ENCODE peak calls at places on chromosome 1, in six cellular contexts. P is K562, I is GM23248, Z is IMR-90, M is mesenchymal stem cell, J is PC-3. H is an unnamed sample.

GRCh38 chr1:204920511-204920910 is 49.8 kb downstream of the NFASC start:
- DNase-seq in P (no peak), I (no peak), Z (no peak), M (no peak), J (no peak), H (no peak)

GRCh38 chr1:33762099-33762830 is 101.6 kb upstream of the HMGB4 start:
- DNase-seq in P (no peak), I (peak; percentile 73), Z (peak; percentile 20), M (no peak), J (no peak), H (no peak)

GRCh38 chr1:97252076-97252475 is 530.5 kb downstream of the PTBP2 start:
- DNase-seq in P (no peak), I (peak; percentile 91), Z (peak; percentile 81), M (peak; percentile 51), J (peak; percentile 20), H (no peak)

GRCh38 chr1:113058861-113059441 is 14.0 kb upstream of the LRIG2 start:
- DNase-seq in P (no peak), I (no peak), Z (no peak), M (peak; percentile 54), J (no peak), H (peak; percentile 72)

GRCh38 chr1:204350265-204350664 is 9.5 kb downstream of the PLEKHA6 start:
- DNase-seq in P (no peak), I (no peak), Z (no peak), M (no peak), J (no peak), H (no peak)

GRCh38 chr1:116834605-116835004 is 75.1 kb upstream of the PTGFRN start:
- DNase-seq in P (no peak), I (no peak), Z (no peak), M (no peak), J (no peak), H (no peak)

GRCh38 chr1:15501208-15502032 is 22.6 kb downstream of the CASP9 start:
- DNase-seq in P (peak; percentile 81), I (peak; percentile 80), Z (peak; percentile 49), M (peak; percentile 57), J (peak; percentile 71), H (peak; percentile 55)

GRCh38 chr1:225882699-225883615 is 777 bp upstream of the TMEM63A start:
- DNase-seq in P (peak; percentile 64), I (peak; percentile 77), Z (peak; percentile 23), M (peak; percentile 66), J (peak; percentile 59), H (peak; percentile 62)

GRCh38 chr1:93616221-93616995 is 65.2 kb downstream of the BCAR3 start:
- DNase-seq in P (no peak), I (peak; percentile 60), Z (no peak), M (no peak), J (peak; percentile 23), H (no peak)

GRCh38 chr1:198629610-198630009 is 9.2 kb upstream of the PTPRC start:
- DNase-seq in P (no peak), I (no peak), Z (no peak), M (no peak), J (no peak), H (no peak)

GRCh38 chr1:172941945-172942344 is 108.8 kb downstream of the TNFSF18 start:
- DNase-seq in P (no peak), I (peak; percentile 32), Z (peak; percentile 41), M (no peak), J (no peak), H (no peak)

GRCh38 chr1:50981741-50982140 is 11.7 kb downstream of the CDKN2C start:
- DNase-seq in P (no peak), I (no peak), Z (no peak), M (no peak), J (no peak), H (no peak)

GRCh38 chr1:177511036-177511435 is 340.3 kb downstream of the BRINP2 start:
- DNase-seq in P (no peak), I (peak; percentile 10), Z (no peak), M (no peak), J (peak; percentile 34), H (peak; percentile 8)

GRCh38 chr1:28971980-28972771 is 57.8 kb downstream of the EPB41 start:
- DNase-seq in P (no peak), I (peak; percentile 95), Z (peak; percentile 96), M (peak; percentile 87), J (peak; percentile 94), H (peak; percentile 53)

GRCh38 chr1:199687321-199687720 is 340.2 kb upstream of the NR5A2 start:
- DNase-seq in P (no peak), I (peak; percentile 76), Z (peak; percentile 44), M (peak; percentile 58), J (peak; percentile 11), H (peak; percentile 58)

GRCh38 chr1:58786184-58786926 is 2.5 kb upstream of the JUN start:
- DNase-seq in P (no peak), I (peak; percentile 45), Z (peak; percentile 54), M (peak; percentile 43), J (no peak), H (peak; percentile 49)

GRCh38 chr1:2822621-2823145 is 21.2 kb upstream of the TTC34 start:
- DNase-seq in P (no peak), I (no peak), Z (no peak), M (no peak), J (no peak), H (no peak)

GRCh38 chr1:63746129-63746864 is 27.5 kb upstream of the ROR1 start:
- DNase-seq in P (no peak), I (peak; percentile 42), Z (peak; percentile 95), M (peak; percentile 45), J (peak; percentile 93), H (peak; percentile 99)

GRCh38 chr1:219100059-219100458 is 73.6 kb upstream of the LYPLAL1 start:
- DNase-seq in P (no peak), I (no peak), Z (no peak), M (no peak), J (no peak), H (no peak)

DNA sequence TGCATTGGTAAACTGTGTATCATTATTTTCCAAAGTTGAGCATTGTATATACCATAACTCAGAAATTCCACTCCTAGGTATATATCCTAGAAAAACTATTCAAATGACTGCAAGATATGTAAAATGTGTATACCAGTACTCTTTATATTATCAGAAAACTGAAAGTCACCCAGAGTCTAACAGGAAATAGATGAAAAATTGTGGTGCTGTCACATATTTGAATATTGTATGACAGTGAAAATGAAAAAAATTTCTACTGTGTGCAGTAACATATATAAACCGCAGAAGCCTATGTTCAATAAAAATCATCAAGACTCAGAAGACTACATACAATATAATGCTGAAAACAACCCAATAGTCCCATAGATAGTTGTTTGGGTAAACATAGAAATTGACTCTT is 74.4 kb upstream of the LYPLAL1 start:
- DNase-seq in P (no peak), I (no peak), Z (no peak), M (no peak), J (no peak), H (no peak)
- H2AFZ ChIP-seq in P (peak overlapping the region; percentile 22), I (no peak overlapping the region), Z (no peak overlapping the region), M (no peak overlapping the region), J (no peak overlapping the region), H (no peak overlapping the region)

GRCh38 chr1:24908591-24909259 is 21.4 kb downstream of the RUNX3 start:
- DNase-seq in P (no peak), I (no peak), Z (no peak), M (no peak), J (no peak), H (no peak)

GRCh38 chr1:24910751-24911650 is 19.1 kb downstream of the RUNX3 start:
- DNase-seq in P (no peak), I (no peak), Z (peak; percentile 70), M (peak; percentile 88), J (peak; percentile 32), H (no peak)

GRCh38 chr1:24909388-24909898 is 20.6 kb downstream of the RUNX3 start:
- DNase-seq in P (peak; percentile 78), I (peak; percentile 79), Z (peak; percentile 61), M (peak; percentile 89), J (peak; percentile 40), H (peak; percentile 69)

GRCh38 chr1:24911651-24912144 is 18.4 kb downstream of the RUNX3 start:
- DNase-seq in P (no peak), I (no peak), Z (no peak), M (peak; percentile 5), J (no peak), H (no peak)

GRCh38 chr1:24910210-24910609 is 19.9 kb downstream of the RUNX3 start:
- DNase-seq in P (no peak), I (no peak), Z (no peak), M (no peak), J (no peak), H (no peak)
- H3K36me3 ChIP-seq in P (no peaks in the 10 kb centered on the region), I (no peaks in the 10 kb centered on the region), Z (no peaks in the 10 kb centered on the region), M (no peaks in the 10 kb centered on the region), J (no peaks in the 10 kb centered on the region), H (no peaks in the 10 kb centered on the region)

GRCh38 chr1:24210195-24210627 is 23.1 kb upstream of the IFNLR1 start:
- DNase-seq in P (no peak), I (no peak), Z (no peak), M (no peak), J (no peak), H (no peak)

GRCh38 chr1:24205701-24206464 is 18.8 kb upstream of the IFNLR1 start:
- DNase-seq in P (no peak), I (no peak), Z (no peak), M (no peak), J (no peak), H (no peak)

GRCh38 chr1:24206516-24207394 is 19.7 kb upstream of the IFNLR1 start:
- DNase-seq in P (no peak), I (no peak), Z (no peak), M (no peak), J (peak; percentile 82), H (no peak)

GRCh38 chr1:24207709-24208108 is 20.6 kb upstream of the IFNLR1 start:
- DNase-seq in P (no peak), I (no peak), Z (no peak), M (no peak), J (no peak), H (no peak)

GRCh38 chr1:24209097-24209496 is 22.0 kb upstream of the IFNLR1 start:
- DNase-seq in P (no peak), I (no peak), Z (no peak), M (no peak), J (no peak), H (no peak)
- H2AFZ ChIP-seq in P (no peak overlapping the region), I (no peak overlapping the region), Z (no peak overlapping the region), M (no peak overlapping the region), J (no peak overlapping the region), H (no peak overlapping the region)

GRCh38 chr1:220176540-220176939 is 82.6 kb downstream of the IARS2 start:
- DNase-seq in P (no peak), I (no peak), Z (no peak), M (no peak), J (no peak), H (no peak)

GRCh38 chr1:220184503-220184902 is 87.8 kb downstream of the RAB3GAP2 start:
- DNase-seq in P (no peak), I (no peak), Z (peak; percentile 57), M (no peak), J (no peak), H (no peak)

GRCh38 chr1:220186752-220187151 is 85.5 kb downstream of the RAB3GAP2 start:
- DNase-seq in P (no peak), I (no peak), Z (no peak), M (no peak), J (no peak), H (no peak)

GRCh38 chr1:220182656-220183055 is 88.7 kb downstream of the IARS2 start:
- DNase-seq in P (no peak), I (no peak), Z (peak; percentile 19), M (no peak), J (no peak), H (peak; percentile 12)

DNA sequence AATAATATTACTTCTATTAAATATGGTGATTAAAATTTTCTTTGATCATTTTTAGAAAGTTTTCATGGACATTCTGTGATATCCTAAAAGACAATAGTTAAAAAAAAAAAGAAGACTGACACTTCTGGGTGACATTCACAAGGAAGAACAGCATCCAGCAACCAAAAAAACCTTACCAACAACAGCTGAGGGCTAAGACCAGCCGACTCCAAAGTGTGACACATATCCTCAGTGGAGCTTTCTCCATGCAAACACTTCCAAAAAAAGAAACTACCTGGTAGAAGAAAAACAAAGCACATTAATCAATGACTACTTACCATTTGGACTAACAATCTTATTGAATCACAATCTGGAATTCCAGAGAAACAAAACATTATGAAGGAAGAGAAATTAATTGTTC is 88.1 kb downstream of the IARS2 start:
- DNase-seq in P (no peak), I (no peak), Z (no peak), M (no peak), J (no peak), H (peak; percentile 27)
- H3K36me3 ChIP-seq in P (peaks cover 51% of the 10 kb centered on the region), I (peaks cover 26% of the 10 kb centered on the region), Z (peaks cover 13% of the 10 kb centered on the region), M (peaks cover 88% of the 10 kb centered on the region), J (peaks cover 22% of the 10 kb centered on the region), H (peaks cover 3% of the 10 kb centered on the region)